ENCODE peak calls at places on chromosome 17, in six cellular contexts. S is activated T-cell treated with anti-CD3 and anti-CD28 coated beads, Interleukin-2, amount 50 U/mL, for 48 hours; G is A549; J is activated naive CD4-positive, alpha-beta T cell treated with Interleukin-2 at 50 U/mL for 16 hours; L is breast epithelium; C is stimulated activated CD4-positive, alpha-beta T cell treated with anti-CD3 and anti-CD28 coated beads, Interleukin-12 subunit alpha, Interleukin-12 subunit beta, amount 100 ng/mL, for 4 hours. K is an unnamed sample.

GRCh38 chr17:35286120-35286781 is 43.4 kb downstream of the SLFN5 start:
- DNase-seq in S (no peak), L (no peak), G (no peak), J (no peak), C (no peak), K (no peak)

GRCh38 chr17:45394913-45395568 is 37.6 kb downstream of the ARHGAP27 start:
- DNase-seq in G (peak), S (peak), L (no peak), J (peak), C (peak), K (no peak)

GRCh38 chr17:66347661-66348604 is 45.5 kb downstream of the PRKCA start:
- DNase-seq in S (no peak), J (no peak), L (no peak), C (no peak), G (no peak), K (no peak)

GRCh38 chr17:66357037-66357436 is 54.6 kb downstream of the PRKCA start:
- DNase-seq in S (no peak), G (no peak), C (no peak), J (no peak), L (no peak), K (no peak)

GRCh38 chr17:35865412-35866355 is 3.0 kb downstream of the HEATR9 start:
- DNase-seq in S (no peak), J (no peak), C (no peak), G (no peak), L (no peak), K (no peak)

GRCh38 chr17:3770471-3770870 is 30.5 kb downstream of the ITGAE start:
- DNase-seq in G (no peak), S (no peak), J (no peak), L (no peak), C (no peak), K (peak)

GRCh38 chr17:15440347-15440746 is 27.1 kb downstream of the CDRT4 start:
- DNase-seq in C (no peak), G (no peak), J (no peak), S (no peak), L (no peak), K (no peak)

GRCh38 chr17:16820979-16821543 is 131.0 kb downstream of the CCDC144A start:
- DNase-seq in L (no peak), S (no peak), C (no peak), G (no peak), J (no peak), K (no peak)

GRCh38 chr17:34780438-34780837 is 180.8 kb downstream of the CCT6B start:
- DNase-seq in L (no peak), C (no peak), J (no peak), S (no peak), G (no peak), K (no peak)

GRCh38 chr17:74132354-74132753 is 71.1 kb upstream of the RPL38 start:
- DNase-seq in L (no peak), J (no peak), C (no peak), S (no peak), G (no peak), K (no peak)

GRCh38 chr17:71993363-71993762 is 127.5 kb upstream of the SOX9 start:
- DNase-seq in S (no peak), C (no peak), J (no peak), G (no peak), L (no peak), K (peak)

GRCh38 chr17:82866521-82867214 is 26.8 kb upstream of the ZNF750 start:
- DNase-seq in G (no peak), C (no peak), S (no peak), L (no peak), J (no peak), K (no peak)

GRCh38 chr17:16474012-16474725 is 17.8 kb downstream of the LRRC75A start:
- DNase-seq in L (no peak), S (no peak), G (no peak), J (no peak), C (no peak), K (no peak)

GRCh38 chr17:17837966-17838962 is 1.5 kb upstream of the SREBF1 start:
- DNase-seq in L (no peak), C (no peak), G (peak), J (no peak), S (no peak), K (peak)

GRCh38 chr17:39699818-39700147 is at the start of gene ERBB2:
- DNase-seq in C (no peak), S (no peak), J (no peak), G (peak), L (peak), K (peak)

GRCh38 chr17:65902831-65903549 is 288.9 kb downstream of the CEP112 start:
- DNase-seq in S (no peak), L (no peak), J (no peak), C (no peak), G (no peak), K (no peak)

GRCh38 chr17:75774988-75775668 is 9.5 kb upstream of the UNK start:
- DNase-seq in C (no peak), L (peak), G (no peak), S (no peak), J (no peak), K (no peak)

GRCh38 chr17:35240861-35241260 is 2.0 kb upstream of the SLFN5 start:
- DNase-seq in L (no peak), S (no peak), G (no peak), C (no peak), J (no peak), K (no peak)